ENCODE peak calls at places on chromosomes 13 and 19, in eight cellular contexts. F is tibial artery; N is keratinocyte; U is prostate gland; R is CD8-positive, alpha-beta T cell; C is pancreas; X is PC-3; K is brain microvascular endothelial cell. Y is an unnamed sample.

GRCh38 chr13:30429235-30429634 is 6.9 kb downstream of the UBE2L5 start:
- DNase-seq in F (no peak), N (no peak), U (no peak), R (no peak), C (no peak), X (no peak), K (no peak), Y (no peak)

GRCh38 chr19:46472592-46472991 is 1.2 kb upstream of the PNMA8A start:
- DNase-seq in F (no peak), N (no peak), U (no peak), R (no peak), C (no peak), X (no peak), K (no peak), Y (no peak)

GRCh38 chr13:93963266-93964131 is 516.0 kb downstream of the DCT start:
- DNase-seq in F (no peak), N (no peak), U (no peak), R (no peak), C (no peak), X (peak; percentile 73), K (peak; percentile 63), Y (no peak)

GRCh38 chr13:30088312-30088855 is 219.0 kb downstream of the KATNAL1 start:
- DNase-seq in F (no peak), N (no peak), U (no peak), R (no peak), C (no peak), X (no peak), K (no peak), Y (no peak)

GRCh38 chr13:68304287-68304893 is 1074.3 kb upstream of the PCDH9 start:
- DNase-seq in F (no peak), N (no peak), U (no peak), R (no peak), C (no peak), X (peak; percentile 61), K (no peak), Y (no peak)

GRCh38 chr19:872266-872951 is 12.9 kb downstream of the CFD start:
- DNase-seq in F (no peak), N (peak; percentile 69), U (no peak), R (peak; percentile 89), C (no peak), X (peak; percentile 45), K (no peak), Y (no peak)

GRCh38 chr19:55050749-55051532 is 12.0 kb downstream of the RDH13 start:
- DNase-seq in F (no peak), N (no peak), U (no peak), R (no peak), C (no peak), X (no peak), K (no peak), Y (no peak)

GRCh38 chr13:27359203-27359821 is 65.1 kb upstream of the GTF3A start:
- DNase-seq in F (peak; percentile 49), N (no peak), U (peak; percentile 53), R (peak; percentile 72), C (no peak), X (peak; percentile 75), K (peak; percentile 64), Y (no peak)

GRCh38 chr13:98475521-98475920 is 101.4 kb downstream of the STK24 start:
- DNase-seq in F (no peak), N (no peak), U (no peak), R (no peak), C (no peak), X (no peak), K (peak; percentile 50), Y (peak; percentile 51)

GRCh38 chr19:51786651-51787494 is 8.1 kb upstream of the FPR3 start:
- DNase-seq in F (no peak), N (no peak), U (no peak), R (no peak), C (no peak), X (no peak), K (no peak), Y (no peak)

GRCh38 chr13:97435794-97436193 is 1.8 kb downstream of the RAP2A start:
- DNase-seq in F (no peak), N (no peak), U (no peak), R (no peak), C (no peak), X (no peak), K (no peak), Y (no peak)

GRCh38 chr13:113862191-113862765 is 1.6 kb downstream of the GAS6 start:
- DNase-seq in F (no peak), N (no peak), U (no peak), R (no peak), C (no peak), X (no peak), K (no peak), Y (peak; percentile 79)

GRCh38 chr19:13163609-13164364 is 13.6 kb downstream of the IER2 start:
- DNase-seq in F (peak; percentile 68), N (no peak), U (peak; percentile 40), R (peak; percentile 36), C (peak; percentile 84), X (peak; percentile 93), K (peak; percentile 66), Y (peak; percentile 89)

GRCh38 chr13:55613429-55614187 is 1527.1 kb upstream of the PRR20A start:
- DNase-seq in F (no peak), N (no peak), U (no peak), R (no peak), C (no peak), X (no peak), K (no peak), Y (no peak)

GRCh38 chr19:3034845-3035541 is 5.9 kb upstream of the TLE2 start:
- DNase-seq in F (no peak), N (no peak), U (peak; percentile 45), R (peak; percentile 45), C (peak; percentile 44), X (no peak), K (no peak), Y (no peak)

GRCh38 chr19:3034194-3034844 is 5.2 kb upstream of the TLE2 start:
- DNase-seq in F (no peak), N (no peak), U (no peak), R (no peak), C (no peak), X (no peak), K (no peak), Y (no peak)

GRCh38 chr19:3033595-3034193 is 4.6 kb upstream of the TLE2 start:
- DNase-seq in F (no peak), N (no peak), U (no peak), R (no peak), C (no peak), X (no peak), K (no peak), Y (no peak)

GRCh38 chr19:3036119-3036794 is 7.2 kb upstream of the TLE2 start:
- DNase-seq in F (peak; percentile 91), N (peak; percentile 33), U (peak; percentile 96), R (peak; percentile 73), C (peak; percentile 97), X (peak; percentile 84), K (peak; percentile 88), Y (peak; percentile 97)

DNA sequence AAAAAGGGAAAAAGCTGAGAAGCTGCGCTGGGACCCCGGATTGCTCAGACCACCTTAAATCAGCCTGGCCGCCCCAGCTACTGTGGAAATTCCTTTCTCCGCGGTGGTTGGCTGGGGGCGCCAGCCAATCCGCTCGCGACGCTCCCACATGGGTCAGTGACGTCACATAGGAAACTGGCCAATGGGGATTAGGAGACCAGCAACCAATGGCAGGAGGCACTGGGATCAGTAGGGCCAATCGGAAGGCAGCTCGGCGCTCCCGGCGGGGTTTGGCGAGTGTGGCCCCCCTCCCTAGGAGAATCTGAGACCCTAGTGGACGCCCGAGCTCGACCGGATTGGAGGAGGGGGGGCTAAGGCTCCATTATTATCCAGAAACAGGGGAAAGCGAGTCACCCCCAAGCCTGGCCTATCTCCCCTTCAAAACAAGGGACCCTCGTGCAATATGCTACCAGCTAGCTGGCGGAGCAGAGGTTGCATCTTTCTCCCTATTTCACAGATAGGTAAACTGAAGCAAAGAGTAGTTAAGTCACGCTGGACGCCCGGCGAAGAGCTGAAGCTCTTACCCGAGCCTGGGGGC is 6.5 kb upstream of the TLE2 start:
- DNase-seq in F (peak; percentile 98), N (peak; percentile 85), U (peak; percentile 100), R (peak; percentile 96), C (peak; percentile 99), X (peak; percentile 97), K (peak; percentile 99), Y (peak; percentile 99)
- H3K27me3 ChIP-seq in F (no peaks in the 10 kb centered on the region), N (no peaks in the 10 kb centered on the region), U (no peaks in the 10 kb centered on the region), R (no peaks in the 10 kb centered on the region), C (no peaks in the 10 kb centered on the region), X (no peaks in the 10 kb centered on the region), K (peaks cover 16% of the 10 kb centered on the region), Y (no peaks in the 10 kb centered on the region)

GRCh38 chr13:20161275-20161950 is 561 bp upstream of the GJA3 start:
- DNase-seq in F (no peak), N (no peak), U (no peak), R (peak; percentile 64), C (no peak), X (no peak), K (no peak), Y (no peak)
- H3K27me3 ChIP-seq in F (no peaks in the 10 kb centered on the region), N (peaks cover 45% of the 10 kb centered on the region), U (peaks cover 10% of the 10 kb centered on the region), R (no peaks in the 10 kb centered on the region), C (peaks cover 47% of the 10 kb centered on the region), X (peaks cover 7% of the 10 kb centered on the region), K (peaks cover 37% of the 10 kb centered on the region), Y (peaks cover 64% of the 10 kb centered on the region)

GRCh38 chr19:50207730-50208129 is 4.3 kb downstream of the MYH14 start:
- DNase-seq in F (no peak), N (no peak), U (no peak), R (no peak), C (no peak), X (no peak), K (no peak), Y (no peak)

GRCh38 chr19:50204811-50205675 is 1.6 kb downstream of the MYH14 start:
- DNase-seq in F (no peak), N (no peak), U (peak; percentile 83), R (no peak), C (peak; percentile 94), X (peak; percentile 85), K (no peak), Y (peak; percentile 75)

GRCh38 chr19:50204081-50204428 is 633 bp downstream of the MYH14 start:
- DNase-seq in F (no peak), N (no peak), U (no peak), R (no peak), C (no peak), X (no peak), K (no peak), Y (no peak)

GRCh38 chr19:50206191-50206590 is 2.8 kb downstream of the MYH14 start:
- DNase-seq in F (no peak), N (no peak), U (no peak), R (no peak), C (no peak), X (no peak), K (no peak), Y (no peak)

DNA sequence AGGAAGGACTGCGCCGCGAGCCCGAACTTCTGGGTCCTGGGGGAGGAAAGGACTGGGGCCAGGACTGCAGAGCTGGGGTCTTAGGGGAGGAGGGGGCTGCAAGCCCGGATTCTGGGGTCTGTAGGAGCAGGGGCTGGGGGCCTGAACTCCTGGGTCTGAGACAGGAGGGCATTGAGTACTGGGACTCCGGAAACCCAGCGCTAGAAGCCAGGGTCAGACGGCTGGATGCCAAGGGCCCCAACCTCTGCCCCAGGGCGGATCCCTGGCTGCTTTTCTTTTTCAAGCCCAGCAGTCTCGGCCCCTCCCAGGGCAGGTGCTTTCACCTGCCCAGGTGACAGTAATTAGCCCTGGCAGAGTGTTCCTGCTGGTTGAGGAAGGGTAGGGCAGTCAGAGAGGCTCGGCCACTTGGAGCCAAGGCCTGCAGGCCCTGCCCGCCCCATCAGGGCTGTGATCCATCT is 2.3 kb downstream of the MYH14 start:
- DNase-seq in F (no peak), N (no peak), U (peak; percentile 34), R (no peak), C (peak; percentile 64), X (no peak), K (no peak), Y (peak; percentile 70)
- H3K27me3 ChIP-seq in F (no peaks in the 10 kb centered on the region), N (peaks cover 29% of the 10 kb centered on the region), U (no peaks in the 10 kb centered on the region), R (peaks cover 19% of the 10 kb centered on the region), C (no peaks in the 10 kb centered on the region), X (no peaks in the 10 kb centered on the region), K (peaks cover 2% of the 10 kb centered on the region), Y (peaks cover 48% of the 10 kb centered on the region)

GRCh38 chr13:63377986-63378385 is 1962.3 kb upstream of the PCDH20 start:
- DNase-seq in F (no peak), N (no peak), U (no peak), R (no peak), C (no peak), X (no peak), K (no peak), Y (no peak)
- H3K27me3 ChIP-seq in F (no peaks in the 10 kb centered on the region), N (no peaks in the 10 kb centered on the region), U (no peaks in the 10 kb centered on the region), R (no peaks in the 10 kb centered on the region), C (no peaks in the 10 kb centered on the region), X (no peaks in the 10 kb centered on the region), K (no peaks in the 10 kb centered on the region), Y (no peaks in the 10 kb centered on the region)

Y was measured in suprapubic skin.